ENCODE peak calls at places on chromosomes 3 and 15, in ten cellular contexts. B is GM10248; K is bronchial epithelial cell; D is CD8-positive, alpha-beta T cell; L is cortex of kidney; Q is RWPE2; W is cardiac septum; R is PC-9; U is fibroblast of pulmonary artery; S is esophagus muscularis mucosa. A is an unnamed sample.

GRCh38 chr3:116019254-116019763 is 396.0 kb downstream of the GAP43 start:
- DNase-seq in S (no peak), R (no peak), U (no peak), K (no peak), W (no peak), L (no peak), B (no peak), D (no peak), Q (no peak), A (no peak)

GRCh38 chr3:38163117-38163870 is 2.0 kb upstream of the OXSR1 start:
- DNase-seq in S (peak; percentile 37), Q (no peak), L (no peak), B (no peak), K (no peak), D (no peak), U (no peak), R (no peak), W (no peak), A (no peak)

GRCh38 chr3:182597621-182598041 is 195.7 kb upstream of the ATP11B start:
- DNase-seq in R (peak; percentile 98), D (no peak), W (no peak), U (no peak), B (no peak), L (no peak), K (peak; percentile 94), Q (no peak), S (no peak), A (no peak)

GRCh38 chr3:16174976-16175901 is 759 bp downstream of the GALNT15 start:
- DNase-seq in R (no peak), W (no peak), K (no peak), Q (no peak), D (no peak), U (no peak), B (no peak), S (peak; percentile 87), L (no peak), A (no peak)

GRCh38 chr15:32135326-32135725 is 105.0 kb downstream of the CHRNA7 start:
- DNase-seq in K (no peak), U (no peak), S (peak; percentile 19), Q (no peak), B (no peak), L (no peak), R (no peak), D (no peak), W (no peak), A (no peak)

GRCh38 chr3:96756516-96756915 is 57.9 kb upstream of the EPHA6 start:
- DNase-seq in K (no peak), D (no peak), Q (no peak), R (no peak), B (no peak), W (no peak), L (no peak), S (no peak), U (no peak), A (no peak)

GRCh38 chr15:48602358-48603122 is 43.0 kb downstream of the FBN1 start:
- DNase-seq in Q (no peak), W (no peak), K (peak; percentile 55), S (no peak), L (no peak), R (no peak), D (no peak), U (peak; percentile 89), B (no peak), A (no peak)

GRCh38 chr3:141412936-141413354 is 44.6 kb downstream of the ZBTB38 start:
- DNase-seq in R (no peak), Q (no peak), D (peak; percentile 49), W (peak; percentile 90), S (peak; percentile 97), B (no peak), U (peak; percentile 82), K (peak; percentile 61), L (no peak), A (no peak)

GRCh38 chr15:41788262-41788661 is 14.0 kb downstream of the MAPKBP1 start:
- DNase-seq in Q (no peak), R (no peak), U (no peak), K (no peak), D (no peak), L (no peak), W (no peak), B (no peak), S (no peak), A (no peak)

GRCh38 chr3:135868801-135869200 is 96.7 kb upstream of the PPP2R3A start:
- DNase-seq in L (no peak), W (no peak), K (no peak), B (no peak), D (no peak), U (no peak), R (no peak), S (no peak), Q (no peak), A (no peak)

GRCh38 chr15:76903251-76903681 is 1.9 kb downstream of the SCAPER start:
- DNase-seq in R (no peak), D (no peak), B (peak; percentile 32), S (no peak), L (no peak), U (peak; percentile 49), W (no peak), K (peak; percentile 28), Q (no peak), A (no peak)

GRCh38 chr15:99054025-99054387 is 46.4 kb upstream of the PGPEP1L start:
- DNase-seq in L (no peak), S (no peak), D (peak; percentile 2), Q (no peak), W (no peak), B (no peak), U (no peak), K (no peak), R (no peak), A (no peak)

GRCh38 chr15:25668236-25668635 is 194.9 kb downstream of the ATP10A start:
- DNase-seq in W (no peak), B (no peak), R (no peak), L (no peak), S (no peak), K (no peak), D (no peak), Q (no peak), U (no peak), A (no peak)

GRCh38 chr15:31352911-31353811 is 26.5 kb downstream of the KLF13 start:
- DNase-seq in W (peak; percentile 88), U (peak; percentile 90), L (no peak), R (no peak), D (peak; percentile 68), Q (no peak), B (peak; percentile 89), K (no peak), S (no peak), A (peak; percentile 42)

GRCh38 chr3:196772102-196772501 is 32.4 kb downstream of the PAK2 start:
- DNase-seq in K (no peak), W (no peak), L (no peak), B (peak; percentile 29), D (no peak), S (no peak), Q (no peak), R (no peak), U (no peak), A (no peak)

GRCh38 chr3:11603628-11604027 is 40.1 kb downstream of the VGLL4 start:
- DNase-seq in Q (no peak), W (no peak), L (no peak), B (no peak), D (no peak), R (no peak), U (peak; percentile 96), S (peak; percentile 95), K (no peak), A (no peak)

GRCh38 chr3:108102420-108103039 is 11.7 kb upstream of the CD47 start:
- DNase-seq in B (no peak), K (no peak), S (no peak), Q (no peak), U (no peak), L (no peak), W (no peak), R (no peak), D (no peak), A (no peak)

GRCh38 chr15:58467121-58467721 is 35.4 kb downstream of the LIPC start:
- DNase-seq in D (no peak), R (no peak), Q (no peak), S (no peak), L (no peak), K (no peak), B (no peak), W (no peak), U (no peak), A (no peak)

GRCh38 chr3:158152186-158152585 is 42.3 kb downstream of the RSRC1 start:
- DNase-seq in U (peak; percentile 72), B (no peak), S (no peak), W (no peak), K (peak; percentile 51), L (no peak), Q (no peak), R (no peak), D (no peak), A (no peak)

GRCh38 chr3:45655906-45656305 is 33.3 kb upstream of the SACM1L start:
- DNase-seq in L (no peak), Q (no peak), K (peak; percentile 33), U (no peak), W (no peak), D (no peak), R (no peak), S (no peak), B (no peak), A (no peak)

GRCh38 chr15:78855746-78856145 is 16.9 kb upstream of the MORF4L1 start:
- DNase-seq in D (no peak), R (no peak), U (peak; percentile 55), S (no peak), Q (no peak), L (no peak), K (peak; percentile 63), B (no peak), W (no peak), A (no peak)

GRCh38 chr3:8959683-8960082 is 3.6 kb downstream of the RAD18 start:
- DNase-seq in W (no peak), S (no peak), Q (no peak), U (no peak), B (no peak), L (no peak), D (no peak), R (no peak), K (no peak), A (no peak)

GRCh38 chr3:125220681-125221429 is 8.3 kb upstream of the SLC12A8 start:
- DNase-seq in S (no peak), L (no peak), W (no peak), K (no peak), Q (no peak), R (no peak), D (no peak), B (no peak), U (peak; percentile 25), A (no peak)

A was measured in activated gamma-delta T cell treated with Interleukin-2 at 50 U/mL for 16 hours.